ENCODE peak calls at places on chromosomes 4 and X, in five cellular contexts. S is K562, U is SK-N-SH, D is GM12878, I is HepG2. J is an unnamed sample.

GRCh38 chr4:8846864-8847263 is 24.8 kb downstream of the HMX1 start:
- DNase-seq in S (no peak), U (no peak), D (no peak), I (no peak), J (no peak)

GRCh38 chrX:124239911-124240310 is 92.5 kb upstream of the TEX13D start:
- DNase-seq in S (no peak), U (no peak), D (peak), I (no peak), J (no peak)

GRCh38 chr4:144449623-144450022 is 196.3 kb upstream of the HHIP start:
- DNase-seq in S (no peak), U (no peak), D (no peak), I (no peak), J (no peak)

GRCh38 chrX:149638860-149639259 is 7.3 kb upstream of the TMEM185A start:
- DNase-seq in S (no peak), U (no peak), D (no peak), I (no peak), J (no peak)

GRCh38 chr4:168560184-168560834 is 63.5 kb downstream of the PALLD start:
- DNase-seq in S (no peak), U (no peak), D (no peak), I (no peak), J (no peak)

GRCh38 chrX:47523297-47523696 is 37.7 kb upstream of the ARAF start:
- DNase-seq in S (peak), U (peak), D (no peak), I (peak), J (peak)

GRCh38 chrX:120790118-120790517 is 85.5 kb downstream of the CT47B1 start:
- DNase-seq in S (peak), U (peak), D (peak), I (peak), J (peak)

GRCh38 chrX:31224321-31225012 is 152.6 kb upstream of the FTHL17 start:
- DNase-seq in S (no peak), U (no peak), D (no peak), I (no peak), J (no peak)

GRCh38 chr4:159360549-159360948 is 257.7 kb downstream of the RAPGEF2 start:
- DNase-seq in S (no peak), U (no peak), D (no peak), I (no peak), J (no peak)

GRCh38 chr4:153556441-153556815 is 90.3 kb downstream of the TMEM131L start:
- DNase-seq in S (no peak), U (no peak), D (no peak), I (no peak), J (no peak)
- TF ChIP-seq GABPA in S (no peak), U (no peak), D (no peak), I (no peak), J (no peak)

GRCh38 chrX:53356186-53356585 is 66.3 kb downstream of the SMC1A start:
- DNase-seq in S (peak), U (peak), D (no peak), I (no peak), J (no peak)
- TF ChIP-seq REST in S (no peak), U (no peak), D (no peak), I (no peak), J (no peak)

GRCh38 chr4:5365071-5366008 is 314.1 kb downstream of the STK32B start:
- DNase-seq in S (no peak), U (no peak), D (peak), I (peak), J (no peak)
- TF ChIP-seq GABPA in S (no peak), U (no peak), D (no peak), I (no peak), J (no peak)

DNA sequence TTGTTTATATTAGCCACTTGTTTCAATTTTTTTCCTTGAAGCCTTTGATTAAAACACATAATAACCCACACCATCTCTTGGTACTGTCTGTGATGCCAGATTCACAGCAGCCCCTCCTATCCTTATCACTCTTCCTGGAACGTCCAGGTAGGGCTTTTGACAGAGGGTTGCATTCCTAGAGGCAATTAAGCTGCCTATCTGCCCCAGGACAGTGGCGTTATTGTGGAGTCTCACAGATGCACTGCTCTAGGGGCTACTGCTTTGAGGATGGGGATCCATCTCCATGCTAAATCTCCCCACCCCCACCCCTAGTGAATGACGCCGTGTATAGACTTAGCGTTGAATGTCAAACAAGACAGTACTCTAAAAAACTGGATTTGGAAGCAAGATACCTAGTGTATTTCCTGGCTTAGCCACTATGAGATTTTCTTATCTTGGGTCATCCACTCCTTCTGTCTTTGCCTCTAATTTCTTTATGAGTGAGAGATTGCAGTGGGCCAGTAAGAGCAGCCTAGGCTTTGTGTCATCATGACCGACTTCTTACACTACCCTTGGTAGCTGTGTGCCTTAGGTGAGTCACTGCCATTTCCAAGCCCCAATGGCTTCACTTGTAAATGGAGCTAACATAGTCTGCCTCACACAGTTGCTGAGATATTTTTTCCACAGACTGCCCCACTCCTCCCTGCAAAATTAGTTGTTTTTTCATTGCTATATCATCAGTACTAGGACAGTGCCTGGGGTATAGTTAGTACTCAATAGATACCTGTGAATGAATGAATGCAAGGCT is 90.9 kb downstream of the EGF start:
- DNase-seq in S (no peak), U (no peak), D (no peak), I (no peak), J (no peak)
- TF ChIP-seq REST in S (no peak), U (no peak), D (no peak), I (no peak), J (no peak)

DNA sequence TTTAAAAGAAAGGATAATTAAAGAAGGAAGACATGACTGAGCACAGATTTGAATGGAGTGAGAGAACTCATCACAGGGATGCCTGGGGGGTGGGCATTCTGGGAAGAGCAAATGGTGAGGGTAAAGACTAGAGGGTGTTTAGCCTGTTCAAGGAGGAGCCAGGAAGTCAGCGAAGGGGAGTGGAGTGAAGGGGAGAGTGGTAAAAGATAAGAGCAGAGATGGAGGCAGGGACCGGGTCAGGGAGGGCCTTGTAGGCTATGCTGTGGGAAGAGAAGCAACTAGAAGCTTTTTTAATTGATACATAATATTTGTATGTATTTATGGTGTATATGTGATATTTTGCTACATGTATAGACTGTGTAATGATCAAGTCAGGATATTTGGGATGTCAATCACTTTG is 2.2 kb upstream of the VGLL1 start:
- DNase-seq in S (peak), U (no peak), D (no peak), I (no peak), J (no peak)
- TF ChIP-seq GABPA in S (no peak), U (no peak), D (no peak), I (no peak), J (no peak)

GRCh38 chrX:20515841-20516461 is 249.2 kb upstream of the RPS6KA3 start:
- DNase-seq in S (no peak), U (no peak), D (peak), I (peak), J (peak)
- TF ChIP-seq REST in S (no peak), U (no peak), D (no peak), I (no peak), J (no peak)

GRCh38 chrX:55210931-55211677 is 9.0 kb upstream of the PAGE5 start:
- DNase-seq in S (no peak), U (no peak), D (no peak), I (peak), J (no peak)
- TF ChIP-seq GABPA in S (no peak), U (no peak), D (no peak), I (no peak), J (no peak)

GRCh38 chr4:81039351-81040174 is 9.1 kb downstream of the BMP3 start:
- DNase-seq in S (no peak), U (no peak), D (no peak), I (no peak), J (peak)
- TF ChIP-seq REST in S (no peak), U (no peak), D (no peak), I (no peak), J (no peak)

J was measured in HL-60.